ENCODE peak calls at places on chromosomes 12 and 14, in eight cellular contexts. T is EL; M is RPMI8226; N is Karpas-422; Q is activated CD4-positive, alpha-beta T cell treated with anti-CD3 and anti-CD28 coated beads, Interleukin-2, amount 50 U/mL, for 1 hour; L is activated T-cell treated with anti-CD3 and anti-CD28 coated beads for 1 hour; X is endothelial cell; Z is dermis blood vessel endothelial cell. W is an unnamed sample.

GRCh38 chr12:126055521-126055920 is 990.3 kb downstream of the AACS start:
- DNase-seq in T (no peak), M (no peak), N (no peak), Q (no peak), L (no peak), X (no peak), Z (no peak), W (no peak)

GRCh38 chr12:110813756-110814155 is 33.0 kb upstream of the CCDC63 start:
- DNase-seq in T (no peak), M (no peak), N (no peak), Q (no peak), L (no peak), X (no peak), Z (no peak), W (no peak)

GRCh38 chr12:51521554-51522276 is 69.3 kb upstream of the SCN8A start:
- DNase-seq in T (no peak), M (peak), N (peak), Q (no peak), L (no peak), X (no peak), Z (peak), W (no peak)

GRCh38 chr14:37546621-37547447 is 48.2 kb downstream of the FOXA1 start:
- DNase-seq in T (peak), M (no peak), N (no peak), Q (no peak), L (no peak), X (no peak), Z (no peak), W (no peak)

GRCh38 chr12:99152337-99152736 is 495.2 kb upstream of the GARIN6 start:
- DNase-seq in T (no peak), M (no peak), N (no peak), Q (no peak), L (no peak), X (no peak), Z (no peak), W (no peak)

GRCh38 chr12:63450821-63451220 is 217.5 kb downstream of the DPY19L2 start:
- DNase-seq in T (no peak), M (no peak), N (peak), Q (no peak), L (no peak), X (no peak), Z (no peak), W (no peak)

GRCh38 chr14:88422919-88423318 is 37.5 kb downstream of the SPATA7 start:
- DNase-seq in T (peak), M (no peak), N (no peak), Q (no peak), L (no peak), X (no peak), Z (no peak), W (no peak)

GRCh38 chr12:7934153-7934552 is 1.8 kb downstream of the SLC2A3 start:
- DNase-seq in T (peak), M (no peak), N (no peak), Q (no peak), L (no peak), X (no peak), Z (peak), W (no peak)

GRCh38 chr12:70609739-70610491 is 27.3 kb downstream of the PTPRB start:
- DNase-seq in T (peak), M (peak), N (no peak), Q (no peak), L (no peak), X (peak), Z (peak), W (no peak)

GRCh38 chr12:123139926-123140674 is 10.8 kb downstream of the PITPNM2 start:
- DNase-seq in T (peak), M (peak), N (no peak), Q (no peak), L (no peak), X (no peak), Z (peak), W (no peak)

GRCh38 chr12:92194566-92194965 is 48.9 kb upstream of the BTG1 start:
- DNase-seq in T (no peak), M (no peak), N (no peak), Q (no peak), L (no peak), X (no peak), Z (no peak), W (no peak)

GRCh38 chr14:99514552-99515300 is 33.5 kb downstream of the CCNK start:
- DNase-seq in T (no peak), M (no peak), N (no peak), Q (no peak), L (no peak), X (no peak), Z (no peak), W (no peak)

GRCh38 chr14:52018252-52018651 is 28.9 kb downstream of the RTRAF start:
- DNase-seq in T (peak), M (no peak), N (no peak), Q (no peak), L (no peak), X (no peak), Z (no peak), W (no peak)

GRCh38 chr12:108907861-108908302 is 28.0 kb downstream of the DAO start:
- DNase-seq in T (peak), M (no peak), N (no peak), Q (no peak), L (no peak), X (no peak), Z (no peak), W (no peak)

GRCh38 chr12:113462117-113462774 is 9.4 kb downstream of the LHX5 start:
- DNase-seq in T (peak), M (peak), N (peak), Q (peak), L (peak), X (peak), Z (peak), W (peak)

GRCh38 chr12:713281-713875 is 39.0 kb upstream of the WNK1 start:
- DNase-seq in T (no peak), M (no peak), N (no peak), Q (no peak), L (no peak), X (no peak), Z (no peak), W (no peak)

GRCh38 chr12:57237952-57238853 is 8.7 kb downstream of the SHMT2 start:
- DNase-seq in T (peak), M (peak), N (no peak), Q (no peak), L (no peak), X (peak), Z (no peak), W (peak)

GRCh38 chr12:51862947-51863346 is 14.4 kb upstream of the FIGNL2 start:
- DNase-seq in T (no peak), M (no peak), N (no peak), Q (no peak), L (no peak), X (no peak), Z (no peak), W (no peak)

GRCh38 chr14:89428163-89428523 is 11.1 kb upstream of the FOXN3 start:
- DNase-seq in T (no peak), M (no peak), N (no peak), Q (no peak), L (no peak), X (no peak), Z (no peak), W (no peak)

GRCh38 chr12:57046947-57047890 is 2.7 kb downstream of the MYO1A start:
- DNase-seq in T (no peak), M (no peak), N (no peak), Q (peak), L (no peak), X (no peak), Z (no peak), W (no peak)

GRCh38 chr12:93537769-93538168 is 34.7 kb upstream of the SOCS2 start:
- DNase-seq in T (no peak), M (no peak), N (no peak), Q (no peak), L (no peak), X (no peak), Z (no peak), W (no peak)

GRCh38 chr14:93133476-93133875 is 17.8 kb upstream of the ITPK1 start:
- DNase-seq in T (peak), M (no peak), N (no peak), Q (no peak), L (no peak), X (no peak), Z (no peak), W (no peak)

GRCh38 chr12:68901145-68901544 is 31.8 kb downstream of the CPM start:
- DNase-seq in T (no peak), M (no peak), N (no peak), Q (no peak), L (no peak), X (no peak), Z (no peak), W (no peak)

GRCh38 chr12:32034045-32034444 is 72.6 kb upstream of the BICD1 start:
- DNase-seq in T (no peak), M (no peak), N (no peak), Q (no peak), L (no peak), X (no peak), Z (peak), W (no peak)

GRCh38 chr12:132735496-132735895 is 24.9 kb downstream of the PGAM5 start:
- DNase-seq in T (no peak), M (no peak), N (no peak), Q (no peak), L (no peak), X (no peak), Z (no peak), W (no peak)

GRCh38 chr14:45698462-45699134 is 445.6 kb upstream of the MIS18BP1 start:
- DNase-seq in T (no peak), M (peak), N (no peak), Q (no peak), L (no peak), X (no peak), Z (peak), W (peak)

GRCh38 chr14:31047503-31047902 is 21.3 kb upstream of the STRN3 start:
- DNase-seq in T (no peak), M (no peak), N (no peak), Q (no peak), L (no peak), X (no peak), Z (no peak), W (no peak)